ENCODE peak calls at places on chromosomes 16 and 17, in nine cellular contexts. C, I, E, T, W, U, R, Q and V are unnamed samples.

GRCh38 chr17:38604479-38605229 is 1.1 kb downstream of the SRCIN1 start:
- DNase-seq in C (peak), I (no peak), E (no peak), T (no peak), W (no peak), U (peak), R (no peak), Q (peak), V (no peak)

GRCh38 chr17:73068322-73069153 is 23.9 kb downstream of the SLC39A11 start:
- DNase-seq in C (no peak), I (no peak), E (peak), T (no peak), W (no peak), U (no peak), R (no peak), Q (no peak), V (no peak)

GRCh38 chr17:74804683-74805082 is 28.5 kb upstream of the NAT9 start:
- DNase-seq in C (no peak), I (no peak), E (no peak), T (no peak), W (no peak), U (no peak), R (no peak), Q (no peak), V (no peak)

GRCh38 chr16:17448640-17449638 is 21.8 kb downstream of the XYLT1 start:
- DNase-seq in C (no peak), I (no peak), E (no peak), T (no peak), W (no peak), U (peak), R (peak), Q (peak), V (no peak)

GRCh38 chr17:59803377-59803757 is 89.4 kb downstream of the TUBD1 start:
- DNase-seq in C (no peak), I (no peak), E (no peak), T (no peak), W (no peak), U (no peak), R (no peak), Q (no peak), V (no peak)

GRCh38 chr16:57859331-57859730 is 57.0 kb upstream of the KIFC3 start:
- DNase-seq in C (no peak), I (no peak), E (peak), T (no peak), W (no peak), U (peak), R (no peak), Q (no peak), V (no peak)

GRCh38 chr17:65657251-65657828 is 95.9 kb upstream of the AXIN2 start:
- DNase-seq in C (no peak), I (no peak), E (no peak), T (no peak), W (no peak), U (no peak), R (no peak), Q (no peak), V (no peak)

GRCh38 chr17:78500806-78501205 is 76.4 kb downstream of the DNAH17 start:
- DNase-seq in C (no peak), I (no peak), E (no peak), T (no peak), W (no peak), U (peak), R (no peak), Q (no peak), V (no peak)

GRCh38 chr16:84226026-84226425 is 13.8 kb downstream of the KCNG4 start:
- DNase-seq in C (no peak), I (no peak), E (no peak), T (no peak), W (no peak), U (no peak), R (no peak), Q (no peak), V (no peak)

GRCh38 chr17:76014100-76014924 is 12.8 kb downstream of the EVPL start:
- DNase-seq in C (peak), I (no peak), E (peak), T (peak), W (peak), U (peak), R (peak), Q (peak), V (no peak)

GRCh38 chr16:68013440-68013839 is 2.3 kb downstream of the DPEP2NB start:
- DNase-seq in C (no peak), I (no peak), E (no peak), T (no peak), W (no peak), U (peak), R (no peak), Q (no peak), V (no peak)

GRCh38 chr16:27326738-27327585 is 13.2 kb downstream of the IL4R start:
- DNase-seq in C (peak), I (no peak), E (peak), T (peak), W (peak), U (no peak), R (peak), Q (peak), V (peak)

GRCh38 chr16:75380870-75381269 is 52.4 kb downstream of the CFDP1 start:
- DNase-seq in C (no peak), I (no peak), E (peak), T (no peak), W (no peak), U (no peak), R (no peak), Q (no peak), V (no peak)

GRCh38 chr17:45171338-45172231 is 9.9 kb downstream of the HEXIM2 start:
- DNase-seq in C (no peak), I (no peak), E (peak), T (no peak), W (no peak), U (no peak), R (peak), Q (no peak), V (no peak)

GRCh38 chr16:73329363-73330306 is 281.7 kb upstream of the ZFHX3 start:
- DNase-seq in C (no peak), I (no peak), E (peak), T (no peak), W (no peak), U (no peak), R (no peak), Q (peak), V (no peak)